ENCODE peak calls at places on chromosome 6, in ten cellular contexts. K, P, V, G, Y, S, H, Z, R and W are unnamed samples.

GRCh38 chr6:29624520-29624961 is 8.4 kb downstream of the GABBR1 start:
- DNase-seq in K (no peak), P (no peak), V (no peak), G (no peak), Y (no peak), S (no peak), H (no peak), Z (no peak), R (no peak), W (no peak)

GRCh38 chr6:168681748-168682147 is 240.8 kb downstream of the SMOC2 start:
- DNase-seq in K (no peak), P (no peak), V (no peak), G (no peak), Y (no peak), S (no peak), H (no peak), Z (no peak), R (no peak), W (no peak)

GRCh38 chr6:20366082-20366834 is 35.4 kb upstream of the E2F3 start:
- DNase-seq in K (peak), P (no peak), V (no peak), G (no peak), Y (no peak), S (no peak), H (no peak), Z (no peak), R (no peak), W (no peak)

GRCh38 chr6:31401403-31401802 is 2.0 kb upstream of the MICA start:
- DNase-seq in K (no peak), P (no peak), V (peak), G (no peak), Y (no peak), S (no peak), H (peak), Z (peak), R (no peak), W (no peak)

GRCh38 chr6:169724554-169725269 is 412 bp upstream of the PHF10 start:
- DNase-seq in K (peak), P (peak), V (peak), G (peak), Y (peak), S (peak), H (peak), Z (peak), R (peak), W (peak)

GRCh38 chr6:11772109-11772830 is 6.3 kb downstream of the ADTRP start:
- DNase-seq in K (no peak), P (no peak), V (peak), G (no peak), Y (no peak), S (no peak), H (no peak), Z (peak), R (no peak), W (no peak)

GRCh38 chr6:150567823-150568383 is 31.8 kb upstream of the PLEKHG1 start:
- DNase-seq in K (no peak), P (no peak), V (peak), G (no peak), Y (no peak), S (no peak), H (no peak), Z (no peak), R (peak), W (no peak)

GRCh38 chr6:25169551-25170335 is 109.4 kb upstream of the CARMIL1 start:
- DNase-seq in K (no peak), P (no peak), V (no peak), G (no peak), Y (no peak), S (no peak), H (no peak), Z (peak), R (no peak), W (no peak)

GRCh38 chr6:160202411-160202810 is 56.2 kb downstream of the SLC22A2 start:
- DNase-seq in K (no peak), P (no peak), V (no peak), G (no peak), Y (no peak), S (no peak), H (no peak), Z (no peak), R (no peak), W (no peak)

GRCh38 chr6:115721564-115721963 is 339.1 kb downstream of the FRK start:
- DNase-seq in K (no peak), P (no peak), V (no peak), G (no peak), Y (no peak), S (no peak), H (no peak), Z (no peak), R (no peak), W (no peak)

GRCh38 chr6:95489185-95489863 is 88.0 kb upstream of the MANEA start:
- DNase-seq in K (no peak), P (no peak), V (no peak), G (no peak), Y (no peak), S (no peak), H (no peak), Z (no peak), R (no peak), W (no peak)

GRCh38 chr6:105374010-105374420 is 28.9 kb downstream of the PREP start:
- DNase-seq in K (no peak), P (no peak), V (peak), G (no peak), Y (no peak), S (no peak), H (no peak), Z (peak), R (no peak), W (no peak)

GRCh38 chr6:14339711-14340590 is 222.4 kb downstream of the CD83 start:
- DNase-seq in K (no peak), P (no peak), V (no peak), G (no peak), Y (no peak), S (no peak), H (no peak), Z (no peak), R (no peak), W (no peak)

GRCh38 chr6:117559299-117559698 is 43.0 kb downstream of the GOPC start:
- DNase-seq in K (no peak), P (no peak), V (peak), G (no peak), Y (no peak), S (no peak), H (no peak), Z (no peak), R (peak), W (no peak)

GRCh38 chr6:32837651-32838113 is 857 bp downstream of the TAP2 start:
- DNase-seq in K (no peak), P (no peak), V (no peak), G (no peak), Y (no peak), S (no peak), H (no peak), Z (no peak), R (no peak), W (no peak)

GRCh38 chr6:145960918-145961604 is 3.1 kb downstream of the SHPRH start:
- DNase-seq in K (no peak), P (no peak), V (peak), G (no peak), Y (no peak), S (no peak), H (peak), Z (peak), R (no peak), W (no peak)

GRCh38 chr6:163738304-163738703 is 323.8 kb downstream of the QKI start:
- DNase-seq in K (no peak), P (no peak), V (no peak), G (no peak), Y (no peak), S (no peak), H (no peak), Z (no peak), R (no peak), W (no peak)

GRCh38 chr6:139520321-139520768 is 145.9 kb upstream of the CITED2 start:
- DNase-seq in K (no peak), P (no peak), V (no peak), G (no peak), Y (no peak), S (no peak), H (no peak), Z (no peak), R (no peak), W (no peak)

GRCh38 chr6:33211136-33211535 is 2.8 kb downstream of the RING1 start:
- DNase-seq in K (no peak), P (no peak), V (no peak), G (no peak), Y (no peak), S (no peak), H (no peak), Z (no peak), R (no peak), W (peak)

GRCh38 chr6:165204807-165205545 is 104.4 kb downstream of the C6orf118 start:
- DNase-seq in K (no peak), P (no peak), V (no peak), G (no peak), Y (no peak), S (no peak), H (no peak), Z (no peak), R (no peak), W (no peak)

GRCh38 chr6:100176321-100176950 is 182.4 kb upstream of the MCHR2 start:
- DNase-seq in K (no peak), P (no peak), V (peak), G (no peak), Y (no peak), S (no peak), H (no peak), Z (peak), R (no peak), W (no peak)

GRCh38 chr6:158926429-158926828 is 73.6 kb downstream of the RSPH3 start:
- DNase-seq in K (no peak), P (no peak), V (peak), G (no peak), Y (no peak), S (no peak), H (no peak), Z (peak), R (no peak), W (no peak)

GRCh38 chr6:36984581-36985383 is 1.2 kb downstream of the MTCH1 start:
- DNase-seq in K (no peak), P (no peak), V (peak), G (peak), Y (peak), S (no peak), H (peak), Z (peak), R (no peak), W (no peak)

GRCh38 chr6:142605922-142606321 is 304.1 kb downstream of the ADGRG6 start:
- DNase-seq in K (no peak), P (no peak), V (peak), G (no peak), Y (no peak), S (no peak), H (no peak), Z (peak), R (no peak), W (no peak)

GRCh38 chr6:167426620-167427019 is 101.7 kb downstream of the TTLL2 start:
- DNase-seq in K (no peak), P (no peak), V (no peak), G (no peak), Y (no peak), S (no peak), H (no peak), Z (no peak), R (no peak), W (no peak)

GRCh38 chr6:168799067-168799466 is 358.1 kb downstream of the SMOC2 start:
- DNase-seq in K (no peak), P (no peak), V (no peak), G (no peak), Y (no peak), S (no peak), H (no peak), Z (no peak), R (no peak), W (no peak)

GRCh38 chr6:77177470-77177869 is 285.8 kb downstream of the HTR1B start:
- DNase-seq in K (no peak), P (no peak), V (no peak), G (no peak), Y (no peak), S (no peak), H (no peak), Z (no peak), R (no peak), W (no peak)

GRCh38 chr6:105209950-105210706 is 30.3 kb upstream of the POPDC3 start:
- DNase-seq in K (no peak), P (no peak), V (peak), G (no peak), Y (no peak), S (no peak), H (no peak), Z (peak), R (no peak), W (no peak)

GRCh38 chr6:121093928-121094327 is 240.4 kb downstream of the TBC1D32 start:
- DNase-seq in K (no peak), P (no peak), V (peak), G (no peak), Y (no peak), S (no peak), H (no peak), Z (peak), R (no peak), W (no peak)

GRCh38 chr6:95087394-95088097 is 489.8 kb upstream of the MANEA start:
- DNase-seq in K (no peak), P (no peak), V (peak), G (peak), Y (peak), S (no peak), H (no peak), Z (peak), R (peak), W (no peak)

GRCh38 chr6:104229057-104229456 is 630.7 kb downstream of the HACE1 start:
- DNase-seq in K (no peak), P (no peak), V (no peak), G (no peak), Y (peak), S (no peak), H (no peak), Z (no peak), R (no peak), W (no peak)

GRCh38 chr6:98678481-98678880 is 155.9 kb upstream of the POU3F2 start:
- DNase-seq in K (no peak), P (no peak), V (no peak), G (no peak), Y (no peak), S (no peak), H (no peak), Z (no peak), R (no peak), W (no peak)

GRCh38 chr6:24899647-24900325 is 36.0 kb downstream of the RIPOR2 start:
- DNase-seq in K (peak), P (no peak), V (no peak), G (no peak), Y (no peak), S (no peak), H (no peak), Z (no peak), R (no peak), W (no peak)

GRCh38 chr6:80520195-80520594 is 413.7 kb downstream of the BCKDHB start:
- DNase-seq in K (no peak), P (no peak), V (peak), G (no peak), Y (no peak), S (no peak), H (no peak), Z (peak), R (no peak), W (no peak)

GRCh38 chr6:169890901-169891300 is 139.5 kb downstream of the ERMARD start:
- DNase-seq in K (no peak), P (no peak), V (no peak), G (no peak), Y (no peak), S (no peak), H (no peak), Z (no peak), R (no peak), W (no peak)

GRCh38 chr6:24927985-24928735 is 7.6 kb downstream of the RIPOR2 start:
- DNase-seq in K (no peak), P (no peak), V (no peak), G (no peak), Y (no peak), S (no peak), H (no peak), Z (peak), R (no peak), W (no peak)

GRCh38 chr6:16409531-16410441 is 171.4 kb downstream of the GMPR start:
- DNase-seq in K (peak), P (peak), V (peak), G (peak), Y (no peak), S (peak), H (peak), Z (peak), R (peak), W (peak)

GRCh38 chr6:11236351-11236750 is 3.9 kb upstream of the NEDD9 start:
- DNase-seq in K (no peak), P (no peak), V (no peak), G (no peak), Y (no peak), S (no peak), H (no peak), Z (no peak), R (no peak), W (peak)

GRCh38 chr6:168514216-168514615 is 73.2 kb downstream of the SMOC2 start:
- DNase-seq in K (no peak), P (no peak), V (no peak), G (no peak), Y (no peak), S (no peak), H (peak), Z (no peak), R (no peak), W (no peak)